ENCODE peak calls at places on chromosomes 5 and 9, in four cellular contexts. Q, A, X and B are unnamed samples.

GRCh38 chr9:132597073-132597775 is 14.8 kb downstream of the BARHL1 start:
- DNase-seq in A (no peak), Q (no peak), X (no peak), B (no peak)

GRCh38 chr5:80854583-80854982 is 105.6 kb upstream of the RASGRF2 start:
- DNase-seq in X (no peak), Q (no peak), A (no peak), B (no peak)

GRCh38 chr5:107719207-107719606 is 48.5 kb upstream of the EFNA5 start:
- DNase-seq in A (no peak), X (no peak), Q (no peak), B (no peak)

GRCh38 chr5:151565971-151566370 is 25.2 kb downstream of the FAT2 start:
- DNase-seq in A (no peak), X (no peak), Q (no peak), B (no peak)

GRCh38 chr5:138177936-138178515 is 404 bp downstream of the BRD8 start:
- DNase-seq in A (peak), Q (peak), X (no peak), B (peak)

GRCh38 chr9:123622696-123623095 is 266.7 kb downstream of the CRB2 start:
- DNase-seq in A (no peak), X (no peak), Q (no peak), B (no peak)

GRCh38 chr9:8555767-8556500 is 756.4 kb upstream of the DMAC1 start:
- DNase-seq in A (no peak), X (no peak), Q (no peak), B (no peak)

GRCh38 chr5:62653001-62653863 is 74.6 kb downstream of the LRRC70 start:
- DNase-seq in Q (peak), A (no peak), X (no peak), B (no peak)

GRCh38 chr9:15244001-15244441 is 63.0 kb downstream of the TTC39B start:
- DNase-seq in A (no peak), X (no peak), Q (peak), B (no peak)

GRCh38 chr5:61599370-61600140 is 267.5 kb downstream of the ZSWIM6 start:
- DNase-seq in A (no peak), X (no peak), Q (peak), B (no peak)

GRCh38 chr9:114238471-114238870 is 83.1 kb downstream of the COL27A1 start:
- DNase-seq in Q (peak), X (no peak), A (no peak), B (no peak)

GRCh38 chr9:6785682-6786081 is 27.9 kb downstream of the KDM4C start:
- DNase-seq in Q (no peak), A (no peak), X (no peak), B (no peak)

GRCh38 chr9:133907302-133907880 is 84.7 kb downstream of the VAV2 start:
- DNase-seq in X (no peak), A (no peak), Q (no peak), B (no peak)

GRCh38 chr9:134619983-134620612 is 21.5 kb upstream of the COL5A1 start:
- DNase-seq in A (no peak), X (peak), Q (no peak), B (no peak)

GRCh38 chr9:74277532-74277931 is 219.6 kb upstream of the RORB start:
- DNase-seq in A (no peak), X (no peak), Q (no peak), B (no peak)

GRCh38 chr9:16715404-16715803 is 155.1 kb downstream of the BNC2 start:
- DNase-seq in Q (no peak), A (no peak), X (peak), B (no peak)

GRCh38 chr9:16138961-16139441 is 586.2 kb downstream of the CCDC171 start:
- DNase-seq in A (no peak), Q (no peak), X (peak), B (no peak)

GRCh38 chr9:127698985-127699670 is 7.7 kb upstream of the CFAP157 start:
- DNase-seq in A (peak), Q (peak), X (peak), B (peak)
- TF ChIP-seq POLR2A in A (no peak), Q (peak), X (peak), B (peak)

GRCh38 chr9:92293452-92294296 is at the start of gene IARS1:
- DNase-seq in X (peak), Q (peak), A (peak), B (peak)
- TF ChIP-seq POLR2A in X (peak), Q (peak), A (no peak), B (peak)

GRCh38 chr5:5421961-5422818 is at the start of gene ICE1:
- DNase-seq in X (peak), Q (peak), A (peak), B (peak)
- TF ChIP-seq POLR2A in X (peak), Q (peak), A (no peak), B (peak)

DNA sequence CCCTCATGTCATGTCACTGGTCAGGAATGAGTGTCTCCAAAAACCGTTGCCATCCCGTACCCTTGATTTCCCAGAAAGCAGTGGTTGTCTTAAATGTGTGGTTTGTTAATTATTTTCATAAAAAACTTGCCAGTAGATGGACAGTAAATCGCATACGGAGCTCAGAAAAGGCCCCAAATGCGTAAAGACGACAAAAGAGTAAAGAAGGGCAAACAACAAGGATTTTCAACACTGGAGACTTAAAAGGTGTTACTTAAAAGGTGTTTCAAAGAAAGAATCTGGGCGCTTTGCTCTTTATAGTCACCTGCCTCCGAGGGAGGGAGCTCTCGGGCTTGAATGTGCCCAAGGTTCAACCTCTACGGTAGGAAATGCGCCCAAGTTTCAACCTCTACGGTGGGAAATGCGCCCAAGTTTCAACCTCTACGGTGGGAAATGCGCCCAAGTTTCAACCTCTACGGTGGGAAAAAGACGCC is 727 bp downstream of the KIF27 start:
- DNase-seq in A (peak), Q (peak), X (peak), B (peak)
- TF ChIP-seq POLR2A in A (no peak), Q (no peak), X (no peak), B (no peak)

DNA sequence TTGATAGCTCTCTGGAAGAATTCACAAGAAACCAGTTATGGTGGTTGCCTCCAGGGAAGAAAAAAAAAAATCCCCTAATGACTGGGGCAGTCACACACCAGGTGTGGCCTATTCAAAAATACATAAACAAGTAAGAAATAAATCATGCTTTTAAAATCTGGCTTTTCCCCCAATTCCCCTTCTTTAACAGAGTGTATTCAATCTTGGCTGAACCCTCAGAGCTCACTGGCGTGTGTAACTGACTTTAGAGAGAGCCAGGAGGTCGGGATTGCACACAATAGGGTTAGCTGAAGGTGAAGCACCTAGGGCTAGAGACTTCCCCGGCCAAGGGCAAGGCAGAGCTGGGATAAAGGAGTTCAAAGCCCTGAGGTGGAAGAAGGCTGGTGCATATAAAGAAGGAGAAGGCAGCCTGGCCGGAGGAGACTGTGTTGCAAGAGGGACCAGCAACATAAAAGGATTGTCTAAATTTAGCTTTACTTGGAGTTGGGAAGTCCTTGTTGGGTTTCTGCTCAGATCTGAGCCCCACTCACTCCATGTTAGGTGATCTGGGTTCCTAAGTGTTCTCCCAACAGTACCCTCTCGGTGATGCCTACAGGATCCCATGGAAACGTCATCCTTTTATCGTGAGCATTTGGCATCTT is 19.7 kb downstream of the FNBP1 start:
- DNase-seq in X (peak), Q (no peak), A (no peak), B (no peak)
- TF ChIP-seq POLR2A in X (no peak), Q (no peak), A (no peak), B (no peak)

GRCh38 chr5:53479656-53480473 is 564 bp upstream of the FST start:
- DNase-seq in X (peak), Q (no peak), A (peak), B (peak)
- TF ChIP-seq POLR2A in X (no peak), Q (no peak), A (no peak), B (no peak)

DNA sequence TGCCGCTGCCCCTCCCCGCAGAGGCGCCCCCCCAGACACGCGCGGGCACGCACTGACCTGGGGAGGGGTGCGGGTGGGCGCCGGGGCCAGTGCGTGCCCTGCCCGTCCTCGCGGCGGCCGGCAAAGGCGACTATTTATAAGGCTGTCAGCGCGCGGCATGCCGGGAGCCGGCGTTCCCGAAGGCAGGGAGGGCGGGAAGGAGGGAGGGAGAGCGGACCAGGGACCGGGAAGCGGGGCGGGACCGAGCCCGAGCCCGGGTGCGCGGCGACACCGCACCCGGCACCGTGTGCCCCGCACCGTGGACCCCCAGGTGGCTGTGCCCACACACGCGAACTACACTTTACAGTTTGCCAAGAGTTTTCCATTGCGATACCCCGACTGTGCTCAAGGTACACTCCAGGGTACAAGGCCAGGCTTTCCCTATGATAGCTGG is at the start of gene AK1:
- DNase-seq in X (peak), A (peak), Q (peak), B (peak)
- TF ChIP-seq POLR2A in X (peak), A (no peak), Q (peak), B (peak)

GRCh38 chr5:136036293-136036911 is 7.6 kb downstream of the TGFBI start:
- DNase-seq in A (no peak), X (no peak), Q (no peak), B (no peak)
- TF ChIP-seq POLR2A in A (no peak), X (no peak), Q (no peak), B (no peak)

DNA sequence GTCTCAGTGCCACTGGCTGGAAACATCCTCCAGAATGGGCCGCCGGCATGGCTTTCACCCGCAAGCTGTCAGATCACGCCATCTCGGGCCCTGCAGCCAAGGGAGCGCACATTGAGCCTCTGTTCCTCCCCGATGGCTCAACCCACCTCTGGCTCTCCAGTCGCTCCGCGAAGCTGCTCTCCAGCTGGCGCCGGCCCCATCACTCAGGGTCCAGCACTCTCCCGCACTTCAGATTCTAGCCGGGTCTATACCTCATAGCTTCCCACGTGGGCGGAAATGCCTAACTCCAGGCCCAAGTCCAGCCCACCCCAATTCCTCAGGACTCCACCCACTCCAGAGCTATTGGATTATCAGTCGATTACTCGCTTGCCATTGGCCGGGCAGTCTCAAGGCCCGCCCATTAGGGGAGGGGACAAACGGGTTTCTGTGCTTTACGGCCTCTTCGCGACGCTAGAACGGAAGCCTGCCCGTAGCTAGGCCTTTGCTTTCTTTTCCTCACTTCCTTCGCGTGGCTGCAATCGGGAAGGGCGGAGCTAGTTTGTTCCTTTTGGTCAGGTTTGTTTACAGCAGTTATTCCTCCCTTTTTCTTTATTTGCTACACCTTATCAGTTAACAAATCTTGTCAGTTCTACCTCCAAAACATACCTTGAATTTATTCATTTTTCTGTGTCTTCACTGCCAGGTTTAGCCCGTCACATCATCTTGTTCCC is at the start of gene NOL6:
- DNase-seq in X (peak), Q (peak), A (peak), B (peak)
- TF ChIP-seq POLR2A in X (peak), Q (peak), A (no peak), B (peak)

DNA sequence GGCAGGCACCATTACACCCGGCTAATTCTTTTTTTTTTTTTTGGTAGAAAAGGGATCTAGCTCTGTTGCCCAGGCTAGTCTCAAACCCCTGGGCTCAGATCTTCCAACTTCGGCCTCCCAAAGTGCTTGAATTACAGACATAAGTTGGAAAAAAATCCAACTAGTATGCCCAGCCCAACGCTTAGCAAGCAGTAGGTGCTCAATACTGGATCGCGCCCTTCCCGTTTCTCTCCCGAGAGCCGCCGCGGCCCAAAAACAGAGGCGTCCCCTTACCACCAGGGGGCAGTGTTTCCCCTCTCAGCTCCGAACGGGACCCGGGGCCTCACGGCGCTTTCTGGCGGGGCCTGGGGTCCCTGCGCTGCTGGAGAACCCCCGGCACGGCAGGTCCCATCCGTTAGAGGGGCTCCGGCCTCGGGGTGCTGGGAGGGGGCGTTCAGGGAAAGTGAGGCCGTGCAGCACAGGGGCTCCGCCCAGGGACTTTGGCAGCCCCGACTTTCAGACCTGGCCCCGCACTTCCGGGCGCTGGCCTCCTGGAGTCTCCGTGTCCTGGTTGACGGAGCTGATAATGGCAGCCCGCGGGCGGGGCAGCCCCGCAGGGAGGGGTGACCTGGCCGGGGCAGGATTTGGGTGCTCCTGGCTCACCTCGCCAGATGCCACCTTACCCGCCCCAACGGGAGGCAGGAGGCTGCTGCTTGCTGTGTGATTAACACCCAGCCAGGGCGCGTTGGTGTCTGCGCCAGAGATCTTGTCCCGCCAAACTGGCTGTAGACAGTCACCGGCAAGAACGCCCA is 15.2 kb downstream of the PTGES start:
- DNase-seq in X (peak), A (peak), Q (peak), B (peak)
- TF ChIP-seq POLR2A in X (peak), A (no peak), Q (no peak), B (peak)